ENCODE peak calls at places on chromosomes 3 and 15, in four cellular contexts. O is GM12878, V is HepG2, H is K562. A is an unnamed sample.

GRCh38 chr15:78131295-78132021 is at the start of gene CIB2:
- DNase-seq in O (no peak), V (peak), H (peak), A (peak)

GRCh38 chr15:99369250-99369649 is 118.0 kb downstream of the LRRC28 start:
- DNase-seq in O (no peak), V (no peak), H (no peak), A (no peak)

GRCh38 chr3:38829404-38829803 is 13.4 kb upstream of the SCN10A start:
- DNase-seq in O (no peak), V (peak), H (peak), A (no peak)

GRCh38 chr3:186679151-186679550 is 13.3 kb downstream of the HRG start:
- DNase-seq in O (no peak), V (no peak), H (no peak), A (no peak)

GRCh38 chr15:63497642-63498100 is 6.7 kb upstream of the USP3 start:
- DNase-seq in O (no peak), V (no peak), H (no peak), A (no peak)

GRCh38 chr3:43194490-43195115 is 88.7 kb upstream of the POMGNT2 start:
- DNase-seq in O (no peak), V (no peak), H (no peak), A (no peak)

GRCh38 chr15:31435256-31435781 is 108.7 kb downstream of the KLF13 start:
- DNase-seq in O (peak), V (peak), H (peak), A (peak)

GRCh38 chr3:113546414-113546893 is 14.1 kb downstream of the SIDT1 start:
- DNase-seq in O (peak), V (no peak), H (no peak), A (no peak)

GRCh38 chr3:42106646-42107045 is 15.5 kb downstream of the TRAK1 start:
- DNase-seq in O (no peak), V (no peak), H (no peak), A (no peak)

GRCh38 chr3:52281980-52282801 is 3.7 kb upstream of the WDR82 start:
- DNase-seq in O (no peak), V (peak), H (no peak), A (no peak)

GRCh38 chr3:113439576-113439975 is 1.7 kb downstream of the CFAP44 start:
- DNase-seq in O (no peak), V (no peak), H (no peak), A (no peak)

GRCh38 chr15:48541659-48542334 is 103.7 kb downstream of the FBN1 start:
- DNase-seq in O (peak), V (no peak), H (no peak), A (no peak)

GRCh38 chr3:52188586-52189404 is 9.2 kb upstream of the ALAS1 start:
- DNase-seq in O (no peak), V (peak), H (peak), A (no peak)

GRCh38 chr3:57652203-57652602 is 40.7 kb downstream of the DENND6A start:
- DNase-seq in O (no peak), V (no peak), H (peak), A (no peak)

GRCh38 chr3:57647292-57647940 is 45.5 kb downstream of the DENND6A start:
- DNase-seq in O (no peak), V (no peak), H (no peak), A (no peak)

DNA sequence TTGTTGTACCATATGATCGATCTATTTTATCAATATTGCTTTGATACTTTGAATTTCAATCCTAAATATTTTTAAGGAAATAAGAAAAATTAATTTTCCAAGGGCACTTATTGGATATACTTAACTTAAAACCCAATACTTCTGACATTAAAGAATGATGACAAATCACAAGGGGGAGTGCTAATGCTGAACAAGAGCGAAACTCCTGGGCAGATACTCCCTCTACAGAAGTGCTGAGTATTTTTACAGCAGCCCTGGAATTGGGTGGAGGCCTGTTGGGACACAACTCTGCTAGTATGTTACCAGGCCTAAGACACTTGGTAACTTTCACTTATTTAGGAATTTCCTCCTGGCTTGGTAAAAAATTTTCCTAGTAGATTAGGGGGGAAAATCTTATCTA is 46.2 kb downstream of the DENND6A start:
- DNase-seq in O (no peak), V (no peak), H (peak), A (no peak)
- TF ChIP-seq TCF7 in O (no peak), V (no peak), H (no peak), A (no peak)

DNA sequence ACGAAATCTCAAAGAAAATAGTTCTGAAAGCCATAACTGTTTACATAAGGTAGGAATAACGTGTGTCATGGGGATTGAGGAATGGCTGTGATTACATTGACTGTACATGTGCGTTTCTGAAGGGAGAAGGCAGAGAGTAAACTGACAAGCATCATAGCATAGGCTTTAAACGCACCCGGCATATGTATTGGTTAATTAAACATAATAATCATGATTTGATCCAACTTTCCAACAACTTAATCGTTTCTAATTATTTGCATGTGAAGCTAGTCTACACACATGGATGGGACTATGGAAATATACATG is 3.3 kb downstream of the TMEM108 start:
- DNase-seq in O (no peak), V (no peak), H (no peak), A (no peak)
- TF ChIP-seq CTCF in O (no peak), V (no peak), H (no peak), A (no peak)

GRCh38 chr3:180319461-180319860 is 282.5 kb upstream of the TTC14 start:
- DNase-seq in O (no peak), V (no peak), H (no peak), A (no peak)
- TF ChIP-seq TCF7 in O (no peak), V (no peak), H (no peak), A (no peak)

DNA sequence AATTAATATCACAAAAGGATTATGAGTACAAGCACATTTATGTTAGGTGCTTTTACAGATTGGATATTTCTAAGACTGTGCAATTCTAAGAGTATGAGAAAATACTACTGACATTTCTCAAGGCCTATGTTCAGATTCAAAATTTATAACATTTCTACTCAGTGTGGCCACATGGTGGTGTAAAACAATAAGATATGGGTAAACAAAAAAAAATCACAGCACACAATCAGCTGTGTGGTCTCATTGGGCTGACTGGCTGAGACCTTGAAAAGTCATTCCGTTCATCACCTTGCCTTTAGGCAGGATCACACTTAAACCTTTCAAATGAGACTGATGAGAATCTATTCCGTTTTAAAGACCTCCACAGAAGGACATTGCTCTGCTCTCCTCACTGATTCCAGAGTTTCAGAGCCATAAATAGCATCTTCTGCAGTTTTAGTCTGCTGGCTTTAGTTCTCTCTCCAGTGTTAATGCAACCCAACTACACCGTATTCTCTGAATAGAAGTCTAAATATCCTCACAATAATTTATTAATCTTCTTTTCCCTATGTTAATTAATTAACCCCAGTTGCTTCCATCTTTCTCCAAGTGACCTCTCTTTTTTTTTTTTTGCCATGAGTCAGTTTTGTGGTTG is 158.2 kb downstream of the SPATA16 start:
- DNase-seq in O (no peak), V (no peak), H (peak), A (no peak)
- TF ChIP-seq CTCF in O (no peak), V (no peak), H (peak), A (no peak)

GRCh38 chr3:98901465-98902174 is at the start of gene DCBLD2:
- DNase-seq in O (peak), V (peak), H (peak), A (peak)

GRCh38 chr3:98900265-98901031 is 1.0 kb downstream of the DCBLD2 start:
- DNase-seq in O (no peak), V (no peak), H (no peak), A (no peak)

GRCh38 chr3:98902341-98902740 is 846 bp upstream of the DCBLD2 start:
- DNase-seq in O (no peak), V (no peak), H (no peak), A (no peak)

GRCh38 chr3:98903099-98903498 is 1.6 kb upstream of the DCBLD2 start:
- DNase-seq in O (no peak), V (no peak), H (no peak), A (no peak)

DNA sequence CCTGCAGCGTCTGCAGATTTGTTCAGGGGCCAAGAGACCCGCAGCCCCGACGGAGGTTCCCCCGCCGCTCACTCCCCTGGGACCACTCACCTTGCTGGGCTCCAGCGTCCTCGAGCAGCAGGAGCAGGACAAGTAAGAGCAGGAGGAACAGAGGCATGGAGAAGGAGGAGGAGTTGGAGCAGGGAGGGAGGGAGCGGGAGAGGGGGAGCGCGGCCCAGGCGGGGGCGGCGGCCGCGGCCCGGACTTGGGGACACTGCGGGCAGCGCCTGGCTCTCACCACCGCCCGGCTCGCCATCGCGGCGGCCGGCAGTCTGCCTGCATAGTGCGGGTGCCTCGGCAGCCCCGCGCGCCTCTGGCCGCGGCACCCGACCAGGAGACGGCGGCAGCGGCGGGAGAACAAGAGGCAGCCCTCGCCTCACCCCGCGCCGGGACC is 447 bp downstream of the DCBLD2 start:
- DNase-seq in O (no peak), V (peak), H (peak), A (peak)
- TF ChIP-seq TCF7 in O (no peak), V (no peak), H (no peak), A (no peak)

DNA sequence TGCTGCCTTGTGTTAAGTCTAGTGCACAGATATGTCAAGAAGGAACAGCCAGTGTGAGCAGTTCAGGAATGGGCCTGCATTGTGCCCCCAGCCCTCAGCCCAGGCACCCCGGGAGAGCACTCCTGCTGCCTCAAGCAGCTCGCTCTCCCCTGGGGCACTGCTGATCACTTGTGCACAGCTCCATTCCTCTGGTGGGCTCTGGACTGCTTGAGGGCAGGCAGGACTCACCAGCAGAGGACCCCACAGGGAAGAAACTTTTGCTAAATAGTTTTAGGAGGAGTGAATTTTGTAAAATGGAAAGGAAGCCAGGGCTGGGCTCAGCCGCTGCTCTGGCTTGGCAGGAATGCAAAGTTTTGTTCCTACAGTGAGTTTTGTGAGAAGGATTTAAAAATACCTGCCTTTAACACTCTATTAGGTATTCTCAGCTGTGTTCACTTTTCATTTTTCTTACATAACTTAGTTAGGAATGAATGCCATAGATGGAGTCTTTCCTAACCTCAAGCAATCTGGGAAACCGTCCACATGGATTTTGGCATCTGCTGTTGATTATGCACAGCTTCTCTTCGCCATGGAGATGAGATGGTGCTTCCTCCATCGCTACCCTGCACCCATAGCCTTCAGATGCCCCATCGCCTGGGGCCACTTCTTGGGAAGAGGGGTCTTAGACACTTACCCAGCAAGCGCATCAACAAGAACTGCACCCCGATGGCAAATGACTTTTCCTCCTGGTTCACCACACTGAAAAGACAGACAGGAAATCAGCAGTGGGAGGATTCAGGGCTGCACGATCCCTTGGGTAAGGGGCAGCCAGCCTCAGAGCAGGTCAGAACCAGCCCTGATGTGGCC is 42.3 kb upstream of the RAB6B start:
- DNase-seq in O (no peak), V (no peak), H (no peak), A (no peak)
- TF ChIP-seq CTCF in O (no peak), V (no peak), H (no peak), A (no peak)